ENCODE peak calls at places on chromosome 1, in six cellular contexts. J is psoas muscle, V is fibroblast of lung, N is tibial nerve, F is cardiac muscle cell, R is left ventricle myocardium inferior. I is an unnamed sample.

GRCh38 chr1:226864311-226864710 is 6.1 kb upstream of the PSEN2 start:
- DNase-seq in J (no peak), V (no peak), N (no peak), F (no peak), R (no peak), I (no peak)

GRCh38 chr1:116586741-116587143 is 15.9 kb upstream of the CD58 start:
- DNase-seq in J (no peak), V (no peak), N (no peak), F (no peak), R (no peak), I (no peak)

GRCh38 chr1:169906938-169907337 is 13.2 kb upstream of the SCYL3 start:
- DNase-seq in J (no peak), V (no peak), N (no peak), F (no peak), R (no peak), I (no peak)

GRCh38 chr1:202716654-202717053 is 6.4 kb upstream of the SYT2 start:
- DNase-seq in J (no peak), V (no peak), N (no peak), F (no peak), R (no peak), I (no peak)

GRCh38 chr1:205580923-205581180 is 51.0 kb downstream of the ELK4 start:
- DNase-seq in J (no peak), V (no peak), N (no peak), F (no peak), R (no peak), I (no peak)

GRCh38 chr1:241985787-241986186 is 13.1 kb downstream of the MAP1LC3C start:
- DNase-seq in J (no peak), V (peak; percentile 34), N (no peak), F (peak; percentile 61), R (no peak), I (peak; percentile 16)

GRCh38 chr1:170670751-170671628 is 7.1 kb downstream of the PRRX1 start:
- DNase-seq in J (peak; percentile 68), V (no peak), N (no peak), F (peak; percentile 78), R (peak; percentile 48), I (peak; percentile 30)

GRCh38 chr1:29453502-29454240 is 217.3 kb downstream of the PTPRU start:
- DNase-seq in J (no peak), V (peak; percentile 48), N (no peak), F (peak; percentile 67), R (no peak), I (peak; percentile 38)

DNA sequence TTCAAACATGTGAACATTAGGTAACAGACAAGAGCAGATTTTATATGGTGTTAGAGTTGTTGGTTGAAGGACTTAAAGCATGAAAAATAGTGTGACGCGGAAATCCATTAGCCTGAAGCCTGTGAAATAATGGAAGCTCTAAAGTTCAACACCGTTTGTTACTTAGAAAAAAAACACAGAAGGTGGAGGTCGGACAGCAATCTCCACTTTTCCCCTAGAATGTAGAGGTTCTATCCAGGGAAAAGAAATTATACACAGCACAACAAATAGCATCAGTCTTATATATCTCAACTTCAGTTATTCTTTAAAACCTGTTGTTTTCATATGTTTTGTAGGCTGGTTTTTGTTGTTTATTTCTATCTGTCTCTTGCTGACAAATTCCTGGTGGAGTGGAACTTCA is 1.9 kb downstream of the RCAN3 start:
- DNase-seq in J (no peak), V (no peak), N (no peak), F (no peak), R (no peak), I (no peak)
- H3K4me1 ChIP-seq in J (no peaks in the 10 kb centered on the region), V (peaks cover 2% of the 10 kb centered on the region), N (no peaks in the 10 kb centered on the region), F (peaks cover 5% of the 10 kb centered on the region), R (peaks cover 26% of the 10 kb centered on the region), I (peaks cover 65% of the 10 kb centered on the region)

GRCh38 chr1:64513557-64513956 is 43.6 kb downstream of the CACHD1 start:
- DNase-seq in J (no peak), V (no peak), N (no peak), F (no peak), R (no peak), I (no peak)
- H3K4me1 ChIP-seq in J (peaks cover 23% of the 10 kb centered on the region), V (peaks cover 21% of the 10 kb centered on the region), N (peaks cover 16% of the 10 kb centered on the region), F (peaks cover 47% of the 10 kb centered on the region), R (peaks cover 71% of the 10 kb centered on the region), I (no peaks in the 10 kb centered on the region)

DNA sequence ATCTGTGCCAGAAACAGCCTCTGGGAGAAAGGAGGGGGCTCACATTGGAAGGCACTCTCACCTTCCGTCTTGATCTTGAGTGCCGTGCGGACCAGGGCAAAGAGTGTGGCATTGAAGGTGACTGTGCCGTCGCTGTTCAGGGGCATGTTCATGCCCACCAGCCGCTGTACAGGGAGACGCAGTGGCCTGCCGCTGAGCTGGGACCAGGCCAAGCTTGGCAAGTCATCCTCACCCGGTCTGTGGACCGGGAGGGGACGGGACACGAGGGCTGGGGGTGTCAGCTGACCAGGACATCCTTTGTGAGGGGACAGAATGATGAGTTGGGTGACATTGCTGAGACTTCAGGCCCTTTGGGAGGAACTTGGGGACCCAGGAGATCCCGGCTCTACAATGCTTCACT is 25.0 kb upstream of the KIF21B start:
- DNase-seq in J (no peak), V (no peak), N (no peak), F (no peak), R (no peak), I (no peak)
- H3K4me1 ChIP-seq in J (peaks cover 3% of the 10 kb centered on the region), V (no peaks in the 10 kb centered on the region), N (no peaks in the 10 kb centered on the region), F (peaks cover 6% of the 10 kb centered on the region), R (no peaks in the 10 kb centered on the region), I (no peaks in the 10 kb centered on the region)

GRCh38 chr1:182574156-182574555 is 14.9 kb downstream of the RNASEL start:
- DNase-seq in J (no peak), V (no peak), N (no peak), F (no peak), R (no peak), I (no peak)
- H3K4me1 ChIP-seq in J (peaks cover 11% of the 10 kb centered on the region), V (peaks cover 3% of the 10 kb centered on the region), N (no peaks in the 10 kb centered on the region), F (no peaks in the 10 kb centered on the region), R (peaks cover 4% of the 10 kb centered on the region), I (no peaks in the 10 kb centered on the region)

GRCh38 chr1:201537028-201537427 is 1.9 kb upstream of the NAV1 start:
- DNase-seq in J (no peak), V (no peak), N (no peak), F (no peak), R (no peak), I (no peak)
- H3K4me1 ChIP-seq in J (peaks cover 20% of the 10 kb centered on the region), V (peaks cover 34% of the 10 kb centered on the region), N (peaks cover 42% of the 10 kb centered on the region), F (peaks cover 8% of the 10 kb centered on the region), R (peaks cover 77% of the 10 kb centered on the region), I (peaks cover 21% of the 10 kb centered on the region)

GRCh38 chr1:8631163-8631562 is 186.3 kb downstream of the RERE start:
- DNase-seq in J (no peak), V (peak; percentile 48), N (no peak), F (no peak), R (no peak), I (no peak)

GRCh38 chr1:8629241-8630091 is 188.0 kb downstream of the RERE start:
- DNase-seq in J (no peak), V (peak; percentile 41), N (no peak), F (peak; percentile 42), R (no peak), I (peak; percentile 64)

GRCh38 chr1:8627728-8628127 is 189.7 kb downstream of the RERE start:
- DNase-seq in J (no peak), V (no peak), N (no peak), F (no peak), R (no peak), I (no peak)

GRCh38 chr1:8633741-8634493 is 183.5 kb downstream of the RERE start:
- DNase-seq in J (no peak), V (no peak), N (no peak), F (no peak), R (no peak), I (no peak)

GRCh38 chr1:8632092-8632491 is 185.3 kb downstream of the RERE start:
- DNase-seq in J (no peak), V (no peak), N (no peak), F (no peak), R (no peak), I (no peak)
- H3K4me1 ChIP-seq in J (peaks cover 32% of the 10 kb centered on the region), V (peaks cover 7% of the 10 kb centered on the region), N (peaks cover 19% of the 10 kb centered on the region), F (peaks cover 49% of the 10 kb centered on the region), R (peaks cover 51% of the 10 kb centered on the region), I (no peaks in the 10 kb centered on the region)